ENCODE peak calls at places on chromosomes 11 and 22, in ten cellular contexts. R is skeletal muscle cell, H is neuronal stem cell, M is foreskin fibroblast, J is thoracic aorta, V is kidney epithelial cell, E is heart left ventricle, N is heart right ventricle, F is thyroid gland, G is H1. B is an unnamed sample.

GRCh38 chr11:64347171-64347867 is 7.3 kb downstream of the CCDC88B start:
- DNase-seq in R (no peak), H (no peak), M (no peak), J (no peak), V (no peak), E (no peak), N (no peak), F (no peak), G (no peak), B (no peak)

GRCh38 chr11:2589538-2589934 is 110.3 kb downstream of the KCNQ1OT1 start:
- DNase-seq in R (no peak), H (no peak), M (no peak), J (no peak), V (no peak), E (no peak), N (peak), F (peak), G (no peak), B (no peak)

GRCh38 chr11:33375688-33376311 is 118.6 kb downstream of the HIPK3 start:
- DNase-seq in R (no peak), H (peak), M (peak), J (no peak), V (no peak), E (no peak), N (no peak), F (no peak), G (no peak), B (no peak)

GRCh38 chr11:82988936-82989627 is 82.6 kb downstream of the RAB30 start:
- DNase-seq in R (no peak), H (no peak), M (peak), J (no peak), V (no peak), E (no peak), N (no peak), F (no peak), G (no peak), B (no peak)

GRCh38 chr22:29117799-29118477 is 45.1 kb downstream of the KREMEN1 start:
- DNase-seq in R (peak), H (no peak), M (peak), J (no peak), V (no peak), E (no peak), N (no peak), F (no peak), G (no peak), B (no peak)

GRCh38 chr11:47918882-47919495 is 61.4 kb upstream of the PTPRJ start:
- DNase-seq in R (no peak), H (no peak), M (peak), J (no peak), V (no peak), E (no peak), N (no peak), F (peak), G (no peak), B (no peak)

GRCh38 chr22:37353839-37354238 is 71.5 kb downstream of the CYTH4 start:
- DNase-seq in R (no peak), H (no peak), M (no peak), J (no peak), V (peak), E (no peak), N (no peak), F (no peak), G (no peak), B (no peak)

GRCh38 chr11:12066799-12067508 is 43.4 kb upstream of the MICAL2 start:
- DNase-seq in R (peak), H (no peak), M (peak), J (no peak), V (no peak), E (no peak), N (no peak), F (peak), G (no peak), B (no peak)

GRCh38 chr11:36377759-36378553 is 81.9 kb downstream of the PRR5L start:
- DNase-seq in R (no peak), H (no peak), M (no peak), J (no peak), V (no peak), E (peak), N (no peak), F (no peak), G (no peak), B (no peak)

GRCh38 chr11:134476435-134477021 is 64.5 kb upstream of the B3GAT1 start:
- DNase-seq in R (no peak), H (peak), M (peak), J (no peak), V (no peak), E (no peak), N (no peak), F (peak), G (peak), B (peak)

GRCh38 chr11:113168358-113168757 is 146.0 kb upstream of the TTC12 start:
- DNase-seq in R (no peak), H (no peak), M (no peak), J (no peak), V (no peak), E (no peak), N (no peak), F (no peak), G (no peak), B (no peak)

GRCh38 chr22:28505416-28506156 is 174.1 kb downstream of the TTC28 start:
- DNase-seq in R (no peak), H (no peak), M (no peak), J (no peak), V (peak), E (no peak), N (no peak), F (peak), G (no peak), B (no peak)

GRCh38 chr11:122439911-122440782 is 215.4 kb upstream of the UBASH3B start:
- DNase-seq in R (no peak), H (peak), M (peak), J (no peak), V (peak), E (peak), N (peak), F (peak), G (no peak), B (no peak)

GRCh38 chr11:119284344-119285157 is 32.4 kb downstream of the MCAM start:
- DNase-seq in R (no peak), H (no peak), M (peak), J (no peak), V (no peak), E (no peak), N (no peak), F (no peak), G (no peak), B (peak)

GRCh38 chr22:44154431-44154942 is 26.2 kb upstream of the PARVG start:
- DNase-seq in R (no peak), H (no peak), M (no peak), J (no peak), V (peak), E (no peak), N (no peak), F (no peak), G (no peak), B (no peak)

GRCh38 chr11:45621541-45621940 is 43.9 kb downstream of the CHST1 start:
- DNase-seq in R (no peak), H (no peak), M (no peak), J (no peak), V (no peak), E (no peak), N (no peak), F (no peak), G (no peak), B (no peak)

GRCh38 chr11:123561046-123561781 is 93.2 kb downstream of the SCN3B start:
- DNase-seq in R (no peak), H (no peak), M (peak), J (no peak), V (no peak), E (peak), N (no peak), F (peak), G (no peak), B (peak)

GRCh38 chr11:103798029-103798428 is 238.4 kb upstream of the DDI1 start:
- DNase-seq in R (peak), H (no peak), M (peak), J (no peak), V (no peak), E (no peak), N (no peak), F (no peak), G (no peak), B (no peak)

GRCh38 chr11:47391077-47391583 is 12.8 kb upstream of the SPI1 start:
- DNase-seq in R (no peak), H (no peak), M (no peak), J (no peak), V (no peak), E (peak), N (peak), F (no peak), G (no peak), B (no peak)

GRCh38 chr11:20477418-20478090 is 90.0 kb downstream of the PRMT3 start:
- DNase-seq in R (no peak), H (no peak), M (no peak), J (no peak), V (no peak), E (no peak), N (no peak), F (no peak), G (no peak), B (no peak)

GRCh38 chr11:77123591-77123990 is 4.5 kb upstream of the MYO7A start:
- DNase-seq in R (no peak), H (no peak), M (no peak), J (no peak), V (no peak), E (no peak), N (no peak), F (no peak), G (no peak), B (no peak)

GRCh38 chr11:66970808-66971442 is 4.2 kb upstream of the C11orf86 start:
- DNase-seq in R (peak), H (no peak), M (peak), J (peak), V (peak), E (no peak), N (no peak), F (no peak), G (no peak), B (no peak)

GRCh38 chr11:2173150-2173693 is 1.6 kb upstream of the TH start:
- DNase-seq in R (no peak), H (no peak), M (no peak), J (no peak), V (no peak), E (no peak), N (no peak), F (no peak), G (no peak), B (peak)

GRCh38 chr11:116601734-116602636 is 170.8 kb downstream of the BUD13 start:
- DNase-seq in R (no peak), H (no peak), M (no peak), J (no peak), V (no peak), E (no peak), N (no peak), F (no peak), G (no peak), B (no peak)

GRCh38 chr11:102831128-102831708 is 12.2 kb downstream of the MMP3 start:
- DNase-seq in R (no peak), H (no peak), M (peak), J (no peak), V (no peak), E (peak), N (peak), F (no peak), G (no peak), B (peak)

GRCh38 chr11:47466701-47467250 is 17.8 kb upstream of the RAPSN start:
- DNase-seq in R (no peak), H (no peak), M (peak), J (no peak), V (no peak), E (peak), N (peak), F (peak), G (no peak), B (no peak)

GRCh38 chr11:111514216-111515031 is at the start of gene HOATZ:
- DNase-seq in R (no peak), H (peak), M (peak), J (no peak), V (no peak), E (no peak), N (no peak), F (peak), G (peak), B (peak)

GRCh38 chr11:129326921-129327320 is 48.7 kb upstream of the BARX2 start:
- DNase-seq in R (no peak), H (no peak), M (no peak), J (no peak), V (no peak), E (no peak), N (no peak), F (no peak), G (no peak), B (no peak)

GRCh38 chr11:129321076-129321475 is 54.6 kb upstream of the BARX2 start:
- DNase-seq in R (no peak), H (no peak), M (no peak), J (no peak), V (no peak), E (no peak), N (no peak), F (no peak), G (no peak), B (no peak)

GRCh38 chr11:129323896-129324522 is 51.6 kb upstream of the BARX2 start:
- DNase-seq in R (peak), H (no peak), M (peak), J (no peak), V (no peak), E (no peak), N (peak), F (no peak), G (no peak), B (no peak)

GRCh38 chr11:129322941-129323340 is 52.7 kb upstream of the BARX2 start:
- DNase-seq in R (no peak), H (no peak), M (no peak), J (no peak), V (no peak), E (no peak), N (no peak), F (no peak), G (no peak), B (no peak)

GRCh38 chr11:129324533-129325175 is 51.0 kb upstream of the BARX2 start:
- DNase-seq in R (no peak), H (no peak), M (peak), J (no peak), V (no peak), E (no peak), N (peak), F (no peak), G (no peak), B (no peak)
- H3K4me3 ChIP-seq in R (no peak), H (no peak), M (peak), J (no peak), V (no peak), E (peak), N (peak), F (no peak), G (no peak), B (no peak)

GRCh38 chr22:48825802-48826520 is 1001.7 kb downstream of the BRD1 start:
- DNase-seq in R (no peak), H (no peak), M (no peak), J (no peak), V (no peak), E (no peak), N (no peak), F (no peak), G (no peak), B (no peak)

GRCh38 chr22:48827904-48828555 is 999.6 kb downstream of the BRD1 start:
- DNase-seq in R (no peak), H (no peak), M (no peak), J (no peak), V (no peak), E (no peak), N (no peak), F (no peak), G (no peak), B (no peak)

GRCh38 chr22:48826546-48826945 is 1001.1 kb downstream of the BRD1 start:
- DNase-seq in R (no peak), H (no peak), M (no peak), J (no peak), V (no peak), E (no peak), N (no peak), F (no peak), G (no peak), B (no peak)

GRCh38 chr22:48828688-48829087 is 999.0 kb downstream of the BRD1 start:
- DNase-seq in R (no peak), H (no peak), M (no peak), J (no peak), V (no peak), E (no peak), N (no peak), F (no peak), G (no peak), B (no peak)

GRCh38 chr22:48827228-48827810 is 1000.4 kb downstream of the BRD1 start:
- DNase-seq in R (no peak), H (no peak), M (no peak), J (no peak), V (no peak), E (no peak), N (no peak), F (no peak), G (no peak), B (no peak)
- H3K4me3 ChIP-seq in R (no peak), H (no peak), M (no peak), J (no peak), V (no peak), E (no peak), N (no peak), F (no peak), G (no peak), B (no peak)

GRCh38 chr11:27004103-27004502 is 10.2 kb downstream of the FIBIN start:
- DNase-seq in R (no peak), H (no peak), M (no peak), J (no peak), V (no peak), E (no peak), N (no peak), F (no peak), G (no peak), B (no peak)
- H3K4me3 ChIP-seq in R (no peak), H (no peak), M (no peak), J (no peak), V (no peak), E (no peak), N (no peak), F (no peak), G (no peak), B (no peak)

DNA sequence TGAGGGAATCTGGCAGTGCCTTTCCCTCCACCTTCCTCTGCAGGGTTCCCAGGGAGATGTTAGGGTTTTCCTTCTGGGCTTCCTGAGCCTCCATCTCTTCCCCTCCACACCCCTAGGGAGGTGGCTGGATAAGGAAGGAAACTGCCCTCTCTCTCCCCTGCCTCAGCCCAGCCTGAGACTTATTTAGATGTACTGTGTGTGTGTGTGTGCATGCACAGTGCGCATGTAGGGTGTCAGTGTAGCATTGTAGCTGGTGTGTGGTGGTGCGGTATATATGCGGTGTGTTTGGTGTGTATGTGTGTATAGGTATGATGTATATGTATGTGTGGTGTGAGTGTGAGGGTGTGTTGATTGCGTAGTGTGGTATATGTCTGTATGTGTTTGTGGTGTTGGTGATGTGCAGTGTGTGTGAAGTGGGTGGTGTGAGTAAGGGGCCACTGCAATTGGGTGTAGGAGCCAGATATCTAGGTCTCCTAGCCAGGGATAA is 1.5 kb downstream of the FXYD6 start:
- DNase-seq in R (no peak), H (no peak), M (no peak), J (no peak), V (no peak), E (no peak), N (no peak), F (no peak), G (no peak), B (no peak)
- H3K4me3 ChIP-seq in R (no peak), H (peak), M (no peak), J (no peak), V (no peak), E (peak), N (peak), F (no peak), G (peak), B (peak)

GRCh38 chr11:71474771-71475483 is 21.9 kb downstream of the NADSYN1 start:
- DNase-seq in R (no peak), H (no peak), M (no peak), J (no peak), V (no peak), E (no peak), N (no peak), F (no peak), G (no peak), B (no peak)
- H3K4me3 ChIP-seq in R (no peak), H (no peak), M (no peak), J (no peak), V (no peak), E (no peak), N (no peak), F (no peak), G (no peak), B (no peak)

B was measured in HAP-1.